ENCODE peak calls at places on chromosomes 5 and 9, in six cellular contexts. U, F, X, C, V and Y are unnamed samples.

GRCh38 chr5:98786178-98786853 is 12.9 kb downstream of the RGMB start:
- DNase-seq in U (no peak), F (peak), X (no peak), C (no peak), V (no peak), Y (no peak)

GRCh38 chr5:40503438-40503837 is 176.3 kb upstream of the PTGER4 start:
- DNase-seq in U (no peak), F (no peak), X (no peak), C (no peak), V (no peak), Y (no peak)

GRCh38 chr5:56607074-56607473 is 208.3 kb upstream of the MAP3K1 start:
- DNase-seq in U (no peak), F (no peak), X (no peak), C (no peak), V (no peak), Y (no peak)

GRCh38 chr5:16350816-16351215 is 114.8 kb downstream of the ZNF622 start:
- DNase-seq in U (no peak), F (no peak), X (no peak), C (no peak), V (no peak), Y (no peak)

GRCh38 chr5:151483647-151484046 is 36.2 kb downstream of the SLC36A1 start:
- DNase-seq in U (no peak), F (no peak), X (no peak), C (no peak), V (no peak), Y (no peak)

GRCh38 chr5:130168211-130168610 is 263.9 kb downstream of the CHSY3 start:
- DNase-seq in U (no peak), F (peak), X (no peak), C (no peak), V (no peak), Y (no peak)

GRCh38 chr5:170268884-170269283 is 28.7 kb downstream of the LCP2 start:
- DNase-seq in U (no peak), F (no peak), X (no peak), C (no peak), V (no peak), Y (no peak)

GRCh38 chr5:90135979-90136378 is 273.6 kb downstream of the CETN3 start:
- DNase-seq in U (peak), F (no peak), X (peak), C (no peak), V (peak), Y (no peak)

GRCh38 chr5:172800088-172800551 is 29.1 kb upstream of the DUSP1 start:
- DNase-seq in U (no peak), F (peak), X (no peak), C (peak), V (no peak), Y (no peak)

GRCh38 chr5:172796306-172796705 is 25.3 kb upstream of the DUSP1 start:
- DNase-seq in U (no peak), F (no peak), X (no peak), C (no peak), V (no peak), Y (no peak)

GRCh38 chr5:172797800-172798199 is 26.8 kb upstream of the DUSP1 start:
- DNase-seq in U (peak), F (no peak), X (no peak), C (no peak), V (no peak), Y (no peak)

GRCh38 chr5:172799416-172799815 is 28.4 kb upstream of the DUSP1 start:
- DNase-seq in U (no peak), F (no peak), X (no peak), C (no peak), V (no peak), Y (no peak)

DNA sequence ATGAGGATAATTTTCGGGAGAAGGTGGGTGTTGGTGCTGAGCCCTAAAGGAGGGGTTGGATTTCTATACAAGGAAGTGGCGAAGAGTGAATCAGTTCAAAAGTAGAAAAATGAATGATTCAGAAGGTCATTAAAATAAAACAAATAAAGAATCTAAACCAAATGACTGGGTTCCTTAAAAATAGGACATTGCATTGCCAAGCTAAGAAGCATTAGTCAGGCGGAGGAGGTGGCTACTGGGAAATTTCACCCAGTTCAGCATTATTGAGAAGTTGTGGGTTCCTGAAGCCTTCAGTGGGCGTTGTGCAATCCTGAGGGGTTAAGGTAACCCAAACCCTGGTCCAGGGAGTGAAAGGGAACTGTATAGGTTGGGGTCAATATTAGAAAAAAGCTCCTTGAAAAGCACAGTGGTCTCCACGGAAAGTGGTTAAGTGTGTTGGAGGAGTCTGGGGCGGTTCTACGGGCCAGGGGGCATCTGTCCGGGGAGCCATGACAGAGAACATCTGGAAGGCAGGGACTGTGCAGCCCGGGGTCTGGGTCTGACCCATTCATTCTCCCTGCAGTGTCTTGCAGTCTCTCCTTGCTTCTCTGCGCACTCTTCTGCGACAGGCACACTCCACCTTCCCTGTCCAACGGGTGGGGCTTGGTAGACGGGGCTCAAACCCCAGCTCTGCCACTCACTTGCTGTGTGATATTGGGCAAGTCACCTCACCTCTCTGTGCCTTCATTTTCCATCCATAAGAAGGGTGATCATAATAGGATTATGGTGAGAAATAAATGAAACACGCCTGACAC is 27.6 kb upstream of the DUSP1 start:
- DNase-seq in U (no peak), F (peak), X (no peak), C (peak), V (no peak), Y (no peak)
- H3K4me2 ChIP-seq in U (no peak), F (peak), X (no peak), C (peak), V (no peak), Y (peak)

GRCh38 chr5:75050415-75050814 is 1.9 kb downstream of the GCNT4 start:
- DNase-seq in U (peak), F (peak), X (peak), C (no peak), V (no peak), Y (no peak)
- TF ChIP-seq CTCF in U (no peak), F (peak), X (peak), C (peak), V (no peak), Y (peak)

DNA sequence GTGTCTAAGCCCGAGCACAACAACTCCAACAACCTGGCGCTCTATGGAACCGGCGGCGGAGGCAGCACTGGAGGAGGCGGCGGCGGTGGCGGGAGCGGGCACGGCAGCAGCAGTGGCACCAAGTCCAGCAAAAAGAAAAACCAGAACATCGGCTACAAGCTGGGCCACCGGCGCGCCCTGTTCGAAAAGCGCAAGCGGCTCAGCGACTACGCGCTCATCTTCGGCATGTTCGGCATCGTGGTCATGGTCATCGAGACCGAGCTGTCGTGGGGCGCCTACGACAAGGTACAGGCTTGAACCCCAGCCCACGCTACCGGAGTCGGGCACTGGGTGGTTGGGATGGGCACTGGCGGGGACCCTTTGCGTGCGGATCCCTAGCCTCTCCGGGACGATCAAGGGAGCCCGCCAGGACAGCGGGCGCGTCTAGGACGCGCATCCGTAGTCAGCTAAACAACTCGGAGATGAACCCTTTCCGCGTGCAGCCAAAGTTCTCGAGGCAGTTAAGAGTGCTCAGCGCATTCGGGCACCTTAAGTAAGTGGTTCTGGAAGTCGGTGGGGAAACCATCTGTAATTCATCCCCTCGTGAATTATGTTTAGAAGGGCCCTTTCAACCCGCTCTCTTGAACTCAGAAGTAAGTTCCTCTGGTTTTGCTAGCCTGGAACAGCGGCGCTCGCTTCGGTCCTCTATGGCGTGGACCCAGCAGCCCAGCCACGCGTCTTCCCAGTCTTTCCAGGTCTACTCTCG is 1.3 kb downstream of the KCNN2 start:
- DNase-seq in U (no peak), F (peak), X (no peak), C (peak), V (no peak), Y (no peak)
- H3K4me2 ChIP-seq in U (no peak), F (no peak), X (no peak), C (no peak), V (no peak), Y (no peak)

GRCh38 chr5:125125031-125125823 is 378.8 kb upstream of the ZNF608 start:
- DNase-seq in U (no peak), F (no peak), X (no peak), C (no peak), V (no peak), Y (no peak)
- TF ChIP-seq CTCF in U (no peak), F (no peak), X (no peak), C (no peak), V (no peak), Y (no peak)

GRCh38 chr5:66209350-66209749 is 65.2 kb downstream of the SREK1 start:
- DNase-seq in U (no peak), F (no peak), X (no peak), C (peak), V (peak), Y (peak)
- H3K4me2 ChIP-seq in U (no peak), F (no peak), X (no peak), C (no peak), V (no peak), Y (peak)

GRCh38 chr5:111422747-111423455 is 89.4 kb downstream of the STARD4 start:
- DNase-seq in U (no peak), F (no peak), X (no peak), C (no peak), V (no peak), Y (no peak)

GRCh38 chr5:111427762-111428161 is 84.6 kb downstream of the STARD4 start:
- DNase-seq in U (no peak), F (no peak), X (no peak), C (no peak), V (no peak), Y (no peak)

GRCh38 chr5:111422245-111422644 is 90.1 kb downstream of the STARD4 start:
- DNase-seq in U (no peak), F (no peak), X (no peak), C (no peak), V (no peak), Y (no peak)

DNA sequence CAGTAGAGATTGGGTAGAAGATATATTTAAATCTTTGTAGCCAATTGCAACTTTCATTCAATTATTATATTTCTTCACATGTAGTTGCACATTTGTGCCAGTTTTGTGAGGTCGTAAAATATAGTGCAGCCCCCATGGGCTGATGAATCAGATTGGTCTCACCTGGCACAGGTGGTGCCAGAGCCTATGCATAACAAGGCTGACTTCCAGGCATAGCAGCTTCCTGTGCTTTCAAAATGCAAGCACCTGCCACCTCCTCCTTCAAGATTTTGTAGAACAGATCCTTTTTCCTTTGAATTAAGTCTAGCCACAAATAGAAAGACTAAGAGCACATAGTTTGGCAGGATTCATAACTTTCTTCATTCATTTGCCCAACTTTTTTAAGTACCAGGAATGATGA is 87.1 kb downstream of the STARD4 start:
- DNase-seq in U (no peak), F (no peak), X (no peak), C (no peak), V (no peak), Y (no peak)
- TF ChIP-seq CTCF in U (no peak), F (no peak), X (no peak), C (no peak), V (no peak), Y (no peak)

GRCh38 chr5:123344819-123345426 is 78.3 kb downstream of the CEP120 start:
- DNase-seq in U (peak), F (peak), X (no peak), C (peak), V (peak), Y (no peak)
- H3K4me2 ChIP-seq in U (no peak), F (no peak), X (no peak), C (no peak), V (no peak), Y (no peak)

GRCh38 chr9:93198117-93198838 is 14.3 kb downstream of the WNK2 start:
- DNase-seq in U (no peak), F (no peak), X (no peak), C (no peak), V (peak), Y (no peak)
- TF ChIP-seq CTCF in U (no peak), F (no peak), X (no peak), C (no peak), V (no peak), Y (no peak)

DNA sequence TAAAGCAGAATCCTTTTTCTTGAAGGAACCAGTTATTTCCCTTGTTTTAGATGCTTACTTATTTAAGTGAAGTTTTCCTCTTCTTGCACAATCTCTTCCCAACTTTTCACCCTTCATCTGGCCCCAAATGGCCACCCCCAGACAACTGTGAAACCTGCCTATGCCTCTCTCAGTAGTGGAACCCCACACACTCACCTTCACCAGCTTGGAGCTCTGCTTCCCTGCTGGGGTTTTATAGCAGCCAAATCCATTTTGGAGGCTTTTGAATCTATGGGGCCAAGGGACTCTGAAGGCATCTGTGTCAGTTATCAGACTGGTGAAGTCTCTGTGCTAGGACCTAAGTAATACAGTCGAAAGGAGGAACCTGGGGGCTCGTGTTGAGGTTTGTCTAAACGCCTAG is 22.9 kb upstream of the SPINK1 start:
- DNase-seq in U (no peak), F (no peak), X (no peak), C (no peak), V (no peak), Y (no peak)
- H3K4me2 ChIP-seq in U (no peak), F (no peak), X (no peak), C (no peak), V (no peak), Y (no peak)

GRCh38 chr5:96597441-96598020 is 64.6 kb upstream of the CAST start:
- DNase-seq in U (no peak), F (peak), X (no peak), C (no peak), V (no peak), Y (no peak)

GRCh38 chr5:96601200-96601599 is 61.0 kb upstream of the CAST start:
- DNase-seq in U (no peak), F (no peak), X (no peak), C (no peak), V (no peak), Y (no peak)

GRCh38 chr5:96590796-96591195 is 71.4 kb upstream of the CAST start:
- DNase-seq in U (no peak), F (peak), X (no peak), C (no peak), V (no peak), Y (no peak)

GRCh38 chr5:96595300-96596090 is 66.7 kb upstream of the CAST start:
- DNase-seq in U (peak), F (no peak), X (peak), C (peak), V (peak), Y (no peak)
- TF ChIP-seq CTCF in U (no peak), F (peak), X (peak), C (peak), V (peak), Y (peak)